ENCODE peak calls at places on chromosomes 11 and 22, in four cellular contexts. I is thoracic aorta, D is OCI-LY7, S is coronary artery. V is an unnamed sample.

GRCh38 chr11:124551189-124551588 is 7.7 kb upstream of the OR8B12 start:
- DNase-seq in I (no peak), D (no peak), S (no peak), V (no peak)

GRCh38 chr11:46238967-46239800 is 38.3 kb upstream of the CREB3L1 start:
- DNase-seq in I (peak), D (peak), S (peak), V (peak)

GRCh38 chr11:36774603-36775002 is 176.6 kb upstream of the RAG2 start:
- DNase-seq in I (no peak), D (no peak), S (no peak), V (no peak)

GRCh38 chr22:23816552-23816976 is 22.2 kb downstream of the DERL3 start:
- DNase-seq in I (no peak), D (no peak), S (no peak), V (no peak)

GRCh38 chr22:45343143-45343542 is 33.4 kb downstream of the FAM118A start:
- DNase-seq in I (no peak), D (no peak), S (no peak), V (no peak)

GRCh38 chr11:126331286-126331685 is 24.2 kb upstream of the ST3GAL4 start:
- DNase-seq in I (no peak), D (no peak), S (no peak), V (no peak)

GRCh38 chr11:1335811-1336761 is 26.7 kb upstream of the TOLLIP start:
- DNase-seq in I (peak), D (peak), S (peak), V (peak)

GRCh38 chr11:19714093-19714386 is 1.4 kb downstream of the NAV2 start:
- DNase-seq in I (no peak), D (no peak), S (no peak), V (peak)

GRCh38 chr11:116217006-116217405 is 555.8 kb downstream of the BUD13 start:
- DNase-seq in I (no peak), D (no peak), S (no peak), V (peak)

GRCh38 chr11:14213006-14213405 is 146.0 kb downstream of the RRAS2 start:
- DNase-seq in I (no peak), D (no peak), S (no peak), V (no peak)

GRCh38 chr11:28842716-28843115 is 734.5 kb downstream of the METTL15 start:
- DNase-seq in I (no peak), D (no peak), S (no peak), V (peak)

GRCh38 chr22:32880906-32881596 is 79.5 kb downstream of the TIMP3 start:
- DNase-seq in I (no peak), D (no peak), S (no peak), V (peak)

GRCh38 chr11:80990885-80991284 is 1550.1 kb upstream of the TENM4 start:
- DNase-seq in I (no peak), D (no peak), S (no peak), V (no peak)

GRCh38 chr11:107157146-107157808 is 139.0 kb upstream of the GUCY1A2 start:
- DNase-seq in I (no peak), D (no peak), S (no peak), V (no peak)

GRCh38 chr11:69721745-69722144 is 17.9 kb upstream of the FGF19 start:
- DNase-seq in I (no peak), D (no peak), S (no peak), V (no peak)
- TF ChIP-seq CTCF in I (no peak), D (peak), S (no peak), V (peak)

GRCh38 chr11:74697722-74698121 is 33.5 kb downstream of the CHRDL2 start:
- DNase-seq in I (no peak), D (no peak), S (no peak), V (no peak)
- H3K4me3 ChIP-seq in I (peak), D (no peak), S (no peak), V (no peak)

GRCh38 chr11:134028368-134028920 is 40.4 kb upstream of the JAM3 start:
- DNase-seq in I (no peak), D (no peak), S (peak), V (no peak)

GRCh38 chr11:134032501-134033091 is 36.3 kb upstream of the JAM3 start:
- DNase-seq in I (no peak), D (no peak), S (no peak), V (no peak)

GRCh38 chr11:134033276-134033675 is 35.6 kb upstream of the JAM3 start:
- DNase-seq in I (no peak), D (no peak), S (no peak), V (no peak)

GRCh38 chr11:134032031-134032430 is 36.8 kb upstream of the JAM3 start:
- DNase-seq in I (no peak), D (no peak), S (no peak), V (no peak)

DNA sequence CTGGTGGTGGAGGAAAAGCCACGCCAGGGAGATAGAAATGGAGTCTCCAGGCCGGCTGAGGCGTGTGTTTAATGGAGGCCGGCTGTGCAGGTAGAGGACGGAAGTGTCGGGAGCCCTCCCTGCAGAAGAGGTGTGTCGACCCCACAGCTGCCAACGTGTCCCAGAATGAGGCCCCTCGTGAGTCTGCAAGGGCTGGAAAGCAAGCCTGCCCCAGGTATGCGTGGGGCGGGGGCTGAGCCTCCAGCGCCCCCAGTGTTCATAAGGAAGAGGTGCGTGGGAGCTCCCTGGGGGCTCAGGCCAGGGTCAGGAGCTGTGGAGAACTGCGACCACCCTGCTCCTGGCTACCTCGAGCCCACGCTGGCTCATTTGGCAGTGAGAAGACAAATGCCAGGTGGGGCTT is 38.0 kb upstream of the JAM3 start:
- DNase-seq in I (no peak), D (no peak), S (no peak), V (no peak)
- TF ChIP-seq CTCF in I (no peak), D (peak), S (no peak), V (peak)

DNA sequence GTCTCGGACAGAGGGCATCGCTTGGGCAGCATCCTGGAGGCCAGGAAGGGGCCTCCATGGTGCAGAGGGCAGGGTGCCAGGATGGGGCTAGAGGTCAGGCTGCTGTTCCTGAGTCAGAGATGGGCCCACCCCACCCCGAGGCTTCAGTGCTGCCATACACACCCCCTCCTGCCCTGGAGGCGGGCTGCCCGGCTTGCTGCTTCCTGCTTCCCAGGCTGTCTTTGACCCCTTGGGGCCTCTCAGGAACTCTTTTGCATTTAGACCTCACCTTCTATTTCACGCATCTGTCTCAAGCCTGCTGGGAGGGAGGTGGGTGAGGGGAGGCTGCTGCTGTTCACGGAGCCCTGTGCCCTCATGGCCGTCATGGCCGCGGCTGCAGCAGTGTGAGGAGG is 6.6 kb upstream of the GRAMD4 start:
- DNase-seq in I (no peak), D (peak), S (no peak), V (no peak)
- H3K4me3 ChIP-seq in I (peak), D (peak), S (no peak), V (no peak)

DNA sequence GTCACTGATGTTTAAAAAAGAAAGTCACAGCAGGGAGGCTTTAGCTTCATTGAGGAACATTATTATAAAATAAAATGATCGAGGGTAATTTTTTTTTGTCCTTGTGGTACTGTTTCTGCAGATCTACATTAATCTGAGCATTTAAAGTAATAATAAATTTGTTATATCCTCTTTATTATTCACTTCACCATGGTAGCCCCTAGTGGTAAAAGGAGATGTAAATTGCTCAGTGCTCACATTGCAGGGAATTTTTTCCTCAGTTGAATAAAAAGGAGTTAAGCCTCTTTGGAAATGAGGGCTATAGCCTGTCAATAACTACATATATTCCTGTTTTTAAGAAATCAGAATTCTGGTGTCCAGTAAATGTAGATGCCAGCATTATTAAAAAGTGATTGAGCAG is 99.7 kb upstream of the VPREB1 start:
- DNase-seq in I (no peak), D (no peak), S (no peak), V (no peak)
- TF ChIP-seq CTCF in I (no peak), D (peak), S (no peak), V (peak)

DNA sequence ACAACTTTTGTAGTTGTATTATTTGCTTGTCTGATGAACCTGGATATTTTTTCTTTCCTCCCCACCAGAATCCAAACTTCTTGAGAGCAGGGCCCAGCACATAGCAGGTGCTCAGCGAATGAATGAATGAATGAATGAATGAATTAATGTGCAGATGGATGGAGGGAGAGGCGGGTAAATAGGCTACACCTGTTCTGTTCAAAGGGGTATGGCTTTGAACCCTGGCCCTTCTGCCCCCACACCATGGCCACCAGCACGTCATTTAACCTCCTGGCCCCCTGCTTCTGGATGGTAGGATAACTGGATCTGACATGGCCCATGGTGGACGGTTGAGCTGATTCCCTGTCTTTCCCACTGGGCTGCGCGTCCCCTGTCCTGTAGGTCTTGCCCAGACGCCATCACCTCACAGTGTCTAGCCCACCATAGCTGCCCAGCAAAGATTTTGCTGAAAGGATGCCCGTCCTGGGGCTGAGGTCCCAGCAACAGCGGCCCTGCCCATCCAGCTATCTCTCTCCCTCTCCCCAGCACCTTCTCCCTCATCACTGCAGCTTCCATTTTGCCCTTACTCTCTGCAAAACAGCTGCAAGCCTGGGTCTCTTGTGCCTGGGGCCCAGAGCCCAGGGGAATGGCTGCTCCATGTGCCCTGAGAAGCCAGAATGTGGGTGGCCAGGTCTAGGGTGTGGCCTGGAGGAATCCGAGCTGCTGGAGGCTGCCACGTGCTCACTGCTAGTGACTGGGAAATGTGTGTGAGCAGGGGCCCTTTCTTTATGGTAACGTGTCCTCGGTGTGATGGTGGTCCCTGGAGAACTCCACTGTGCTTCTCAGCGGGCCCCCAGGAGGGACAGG is 49.3 kb upstream of the LINC01488 start:
- DNase-seq in I (no peak), D (no peak), S (no peak), V (no peak)
- H3K4me3 ChIP-seq in I (no peak), D (no peak), S (no peak), V (no peak)

GRCh38 chr11:113553905-113554304 is 78.7 kb upstream of the DRD2 start:
- DNase-seq in I (no peak), D (peak), S (no peak), V (no peak)
- TF ChIP-seq CTCF in I (no peak), D (peak), S (no peak), V (no peak)

GRCh38 chr11:133041928-133042890 is 490.1 kb downstream of the OPCML start:
- DNase-seq in I (no peak), D (no peak), S (no peak), V (no peak)
- H3K4me3 ChIP-seq in I (no peak), D (no peak), S (no peak), V (no peak)

DNA sequence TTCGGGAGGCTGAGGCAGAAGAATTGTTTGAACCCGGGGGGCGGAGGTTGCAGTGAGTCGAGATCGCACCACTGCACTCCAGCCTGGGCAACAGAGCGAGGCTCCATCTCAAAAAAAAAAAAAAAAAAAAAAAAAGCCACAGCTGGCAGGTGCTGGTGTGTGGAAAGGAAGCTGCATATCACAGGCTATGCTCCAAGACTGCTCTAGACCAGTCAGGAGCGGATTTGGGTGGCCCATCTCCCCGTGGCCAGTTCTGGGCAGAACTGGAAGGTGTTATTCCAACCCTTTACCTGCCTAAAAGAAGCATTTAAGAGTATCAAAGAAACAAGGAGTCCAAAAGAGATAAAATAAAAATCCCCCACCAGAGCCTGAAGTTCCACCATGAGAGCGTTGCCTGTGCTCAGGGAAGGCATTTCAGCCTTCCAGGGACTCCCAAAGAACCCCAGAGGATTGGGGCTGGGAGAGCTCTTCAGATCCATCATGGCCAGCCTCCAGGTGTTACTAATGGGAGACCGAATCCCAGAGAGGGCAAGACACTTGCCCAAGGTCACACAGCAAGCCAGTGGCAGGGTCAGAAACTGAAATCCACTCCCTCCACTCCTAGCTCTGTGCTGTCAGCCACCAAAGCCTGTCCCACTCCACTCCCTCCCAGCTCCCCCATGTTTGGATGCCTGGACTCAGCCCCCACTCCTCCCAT is 14.3 kb downstream of the MFNG start:
- DNase-seq in I (no peak), D (peak), S (no peak), V (no peak)
- TF ChIP-seq CTCF in I (no peak), D (no peak), S (no peak), V (no peak)

GRCh38 chr22:27845603-27846100 is 44.1 kb upstream of the MN1 start:
- DNase-seq in I (no peak), D (no peak), S (no peak), V (no peak)

GRCh38 chr22:27846910-27847309 is 45.4 kb upstream of the MN1 start:
- DNase-seq in I (no peak), D (no peak), S (no peak), V (no peak)

GRCh38 chr22:27844656-27845602 is 43.4 kb upstream of the MN1 start:
- DNase-seq in I (no peak), D (no peak), S (peak), V (no peak)

GRCh38 chr22:27848005-27848404 is 46.4 kb upstream of the MN1 start:
- DNase-seq in I (no peak), D (no peak), S (no peak), V (no peak)

GRCh38 chr22:27846248-27846760 is 44.7 kb upstream of the MN1 start:
- DNase-seq in I (no peak), D (no peak), S (no peak), V (no peak)
- H3K4me3 ChIP-seq in I (no peak), D (no peak), S (no peak), V (no peak)

V was measured in astrocyte of the spinal cord.